ENCODE peak calls at places on chromosomes 16 and 17, in six cellular contexts. H is neural progenitor cell, D is PC-3, U is GM23338, F is MM.1S, A is SK-N-SH. N is an unnamed sample.

GRCh38 chr16:54194008-54194731 is 92.4 kb downstream of the IRX3 start:
- DNase-seq in H (peak; percentile 55), D (no peak), U (peak; percentile 71), F (no peak), A (no peak), N (peak; percentile 76)

GRCh38 chr16:64507240-64508024 is 614.4 kb downstream of the CDH11 start:
- DNase-seq in H (no peak), D (no peak), U (no peak), F (no peak), A (no peak), N (no peak)

GRCh38 chr17:14882131-14882530 is 383.0 kb downstream of the PMP22 start:
- DNase-seq in H (no peak), D (no peak), U (no peak), F (no peak), A (no peak), N (no peak)

GRCh38 chr17:29710891-29711418 is 88.2 kb upstream of the CORO6 start:
- DNase-seq in H (no peak), D (peak; percentile 47), U (no peak), F (no peak), A (peak; percentile 85), N (peak; percentile 96)

GRCh38 chr16:31713945-31714898 is 159.4 kb upstream of the ZNF267 start:
- DNase-seq in H (peak; percentile 67), D (no peak), U (peak; percentile 63), F (no peak), A (peak; percentile 60), N (peak; percentile 37)

GRCh38 chr16:87855852-87856715 is 13.2 kb downstream of the SLC7A5 start:
- DNase-seq in H (no peak), D (peak; percentile 80), U (no peak), F (no peak), A (peak; percentile 75), N (no peak)

GRCh38 chr17:47808830-47809480 is 12.6 kb downstream of the OSBPL7 start:
- DNase-seq in H (no peak), D (no peak), U (no peak), F (no peak), A (no peak), N (no peak)

GRCh38 chr16:16075463-16076399 is 126.3 kb downstream of the ABCC1 start:
- DNase-seq in H (no peak), D (no peak), U (no peak), F (no peak), A (no peak), N (no peak)

GRCh38 chr16:19288872-19289799 is 3.6 kb downstream of the CLEC19A start:
- DNase-seq in H (peak; percentile 36), D (peak; percentile 8), U (no peak), F (no peak), A (no peak), N (no peak)

GRCh38 chr16:9092282-9092962 is 978 bp downstream of the HAPSTR1 start:
- DNase-seq in H (peak; percentile 66), D (no peak), U (peak; percentile 66), F (peak; percentile 31), A (peak; percentile 73), N (peak; percentile 62)

GRCh38 chr16:3027488-3027795 is 3.6 kb downstream of the THOC6 start:
- DNase-seq in H (no peak), D (no peak), U (no peak), F (no peak), A (no peak), N (no peak)
- H3F3A ChIP-seq in H (peaks cover 24% of the 10 kb centered on the region), D (no peaks in the 10 kb centered on the region), U (peaks cover 54% of the 10 kb centered on the region), F (peaks cover 13% of the 10 kb centered on the region), A (peaks cover 46% of the 10 kb centered on the region), N (peaks cover 15% of the 10 kb centered on the region)

DNA sequence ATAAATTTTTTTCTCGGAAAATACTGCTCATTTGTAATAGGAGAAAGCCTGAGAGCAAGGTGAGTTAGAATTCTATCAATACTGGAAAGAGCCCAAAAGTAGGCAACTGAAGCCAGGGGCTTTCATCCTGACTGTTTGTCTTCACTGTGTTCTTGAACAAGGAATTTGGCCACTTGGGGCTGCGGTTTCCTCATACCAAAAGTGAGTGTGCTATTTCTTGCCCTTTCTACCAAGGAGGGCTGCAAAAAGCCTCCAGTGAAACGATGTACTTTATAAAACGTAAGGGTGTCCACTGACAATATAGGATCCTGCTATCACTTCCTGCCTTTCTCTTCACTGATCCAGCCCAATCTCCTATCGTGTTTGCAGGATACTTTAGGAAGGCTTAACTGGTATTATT is 219.5 kb upstream of the NOG start:
- DNase-seq in H (no peak), D (no peak), U (peak; percentile 20), F (no peak), A (no peak), N (no peak)
- TF ChIP-seq EZH2phosphoT487 in H (no peak), D (no peak), U (no peak), F (no peak), A (no peak), N (no peak)

DNA sequence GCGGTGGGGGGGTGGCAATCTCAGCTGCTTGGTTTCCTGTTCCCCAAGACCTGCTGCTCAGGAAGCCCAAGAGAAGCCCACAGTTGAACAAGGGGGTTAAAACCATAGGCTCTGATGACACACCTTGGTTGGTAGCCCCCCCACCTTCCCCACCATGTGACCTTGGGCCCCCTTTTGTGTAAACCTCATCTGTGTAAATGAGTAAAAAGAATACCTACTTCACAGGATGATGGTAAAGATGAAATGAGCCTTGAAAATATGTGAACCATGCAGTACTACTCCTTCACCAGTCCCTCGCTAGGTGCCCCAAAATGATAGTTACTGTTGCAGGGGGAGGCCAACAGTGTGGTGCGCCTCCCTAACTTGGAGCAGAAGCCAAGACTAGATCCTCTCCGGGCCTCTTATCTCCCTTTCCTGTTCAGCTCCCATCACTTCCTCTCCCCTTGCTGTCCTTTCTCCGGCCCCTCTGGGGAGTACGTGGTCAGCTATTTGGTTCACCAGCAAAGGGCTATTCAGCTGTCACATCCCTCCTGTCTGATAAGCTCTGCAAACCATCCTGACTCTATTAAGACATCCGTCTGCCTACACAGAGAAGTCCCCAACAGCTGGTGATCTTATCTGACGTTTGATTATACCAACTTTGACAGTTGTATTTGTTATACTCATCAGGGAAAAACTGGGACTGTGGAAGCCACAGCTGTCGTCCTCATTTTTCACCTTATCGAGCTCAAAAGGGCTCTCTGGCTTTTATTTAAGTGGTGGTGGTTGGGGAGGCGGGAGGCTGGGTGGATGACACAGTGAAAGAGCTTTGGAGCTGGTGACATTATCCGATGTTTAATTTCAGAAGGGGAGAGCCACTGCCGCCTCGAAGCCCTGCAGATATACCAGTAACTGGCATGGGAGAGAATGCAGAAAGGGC is 19.9 kb downstream of the DCAKD start:
- DNase-seq in H (no peak), D (no peak), U (no peak), F (no peak), A (peak; percentile 90), N (no peak)
- H4K20me1 ChIP-seq in H (peaks cover 2% of the 10 kb centered on the region), D (no peaks in the 10 kb centered on the region), U (no peaks in the 10 kb centered on the region), F (no peaks in the 10 kb centered on the region), A (no peaks in the 10 kb centered on the region), N (no peaks in the 10 kb centered on the region)

GRCh38 chr17:64145751-64146417 is 15.9 kb upstream of the ERN1 start:
- DNase-seq in H (peak; percentile 99), D (peak; percentile 100), U (peak; percentile 99), F (peak; percentile 100), A (peak; percentile 96), N (peak; percentile 99)
- H3F3A ChIP-seq in H (peaks cover 37% of the 10 kb centered on the region), D (peaks cover 30% of the 10 kb centered on the region), U (peaks cover 24% of the 10 kb centered on the region), F (peaks cover 45% of the 10 kb centered on the region), A (peaks cover 46% of the 10 kb centered on the region), N (peaks cover 56% of the 10 kb centered on the region)